ENCODE peak calls at places on chromosomes 2 and 18, in four cellular contexts. K is breast epithelium, E is ovary, I is tibial nerve. P is an unnamed sample.

GRCh38 chr2:57368190-57368589 is 678.4 kb upstream of the VRK2 start:
- DNase-seq in I (no peak), K (no peak), E (no peak), P (no peak)

GRCh38 chr2:201618744-201619654 is 24.3 kb downstream of the TMEM237 start:
- DNase-seq in K (peak), I (peak), E (peak), P (peak)

GRCh38 chr2:36192978-36193377 is 162.6 kb upstream of the CRIM1 start:
- DNase-seq in K (no peak), I (no peak), E (no peak), P (no peak)

GRCh38 chr2:232417489-232417888 is 10.8 kb downstream of the ALPG start:
- DNase-seq in I (no peak), E (no peak), K (no peak), P (no peak)

GRCh38 chr2:66865161-66865560 is 430.2 kb downstream of the MEIS1 start:
- DNase-seq in K (no peak), E (no peak), I (no peak), P (no peak)

GRCh38 chr2:112730182-112730581 is 9.4 kb downstream of the NT5DC4 start:
- DNase-seq in I (no peak), E (no peak), K (no peak), P (no peak)

GRCh38 chr2:95234806-95235205 is 27.5 kb downstream of the ZNF892 start:
- DNase-seq in E (no peak), K (no peak), I (no peak), P (no peak)

GRCh38 chr2:221444106-221444505 is 128.0 kb downstream of the EPHA4 start:
- DNase-seq in K (no peak), I (no peak), E (no peak), P (peak)

GRCh38 chr18:58942486-58942885 is 77.8 kb downstream of the ZNF532 start:
- DNase-seq in E (no peak), I (no peak), K (no peak), P (no peak)

GRCh38 chr18:73688851-73689659 is 458.6 kb downstream of the FBXO15 start:
- DNase-seq in I (no peak), K (no peak), E (no peak), P (no peak)

GRCh38 chr18:36309436-36310391 is 12.2 kb downstream of the FHOD3 start:
- DNase-seq in K (peak), E (peak), I (no peak), P (no peak)

GRCh38 chr2:30527411-30527810 is 80.4 kb downstream of the LCLAT1 start:
- DNase-seq in K (no peak), E (no peak), I (no peak), P (no peak)

GRCh38 chr18:76450912-76451421 is 44.1 kb downstream of the ZNF516 start:
- DNase-seq in I (no peak), E (peak), K (peak), P (peak)

GRCh38 chr2:116877274-116877673 is 937.2 kb upstream of the DDX18 start:
- DNase-seq in E (no peak), K (no peak), I (no peak), P (no peak)

GRCh38 chr2:49240608-49241007 is 86.3 kb upstream of the FSHR start:
- DNase-seq in I (no peak), E (no peak), K (no peak), P (no peak)

DNA sequence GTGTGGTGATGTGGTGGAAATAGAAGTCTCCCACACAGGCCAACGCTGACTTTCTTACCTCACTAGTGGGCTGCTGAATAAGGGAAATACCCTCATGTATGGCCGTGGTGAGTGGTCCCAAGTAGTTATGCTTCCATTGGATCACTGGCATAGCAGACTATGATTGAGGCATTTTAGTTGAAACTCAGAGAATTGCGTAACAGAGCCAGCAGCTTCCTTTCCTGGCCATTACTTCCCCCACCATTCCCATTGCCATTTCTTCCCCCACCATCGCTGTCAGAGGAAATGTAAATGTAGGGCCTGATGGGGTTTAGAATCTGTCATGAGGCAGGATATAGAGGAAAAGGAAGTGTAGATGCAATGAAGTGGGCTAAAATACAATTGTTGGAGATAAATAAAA is 209.5 kb downstream of the KCNH7 start:
- DNase-seq in E (no peak), I (no peak), K (no peak), P (no peak)
- TF ChIP-seq POLR2A in E (no peak), I (no peak), K (no peak), P (no peak)

DNA sequence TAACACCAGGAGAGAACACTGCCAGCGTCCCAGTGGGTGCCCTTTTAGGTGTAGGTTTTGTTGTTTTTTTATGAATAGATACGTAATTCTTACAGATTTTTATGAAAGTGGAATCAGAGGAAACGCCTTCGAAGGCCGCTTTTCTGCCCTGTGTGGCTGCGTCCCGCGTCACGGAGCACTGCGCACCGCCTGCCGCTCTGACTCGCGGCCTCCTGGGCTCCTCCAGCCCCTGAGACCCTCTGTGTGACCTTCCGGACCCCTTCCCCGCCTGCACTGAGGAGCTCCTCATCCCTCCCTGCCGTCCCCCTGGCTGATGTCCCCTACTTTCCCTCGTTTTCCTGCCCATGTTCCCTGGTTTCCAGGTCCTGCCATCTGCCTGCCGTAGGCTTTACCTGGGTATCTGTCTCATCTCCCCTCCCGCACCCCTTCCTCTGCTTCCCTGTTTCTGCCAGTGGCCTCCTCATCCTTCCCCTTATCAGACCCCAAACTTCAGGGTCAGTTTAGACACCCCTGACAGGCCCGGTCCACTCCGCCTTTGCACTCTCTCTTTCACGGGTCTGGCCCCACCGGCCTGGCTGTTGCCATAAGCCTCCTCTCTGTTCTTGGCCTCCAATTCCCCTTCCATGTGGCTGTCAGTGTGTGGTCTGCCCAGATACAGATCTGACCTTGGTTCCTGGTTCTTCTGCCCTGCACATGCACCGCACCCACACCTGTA is 32.7 kb downstream of the PDIA6 start:
- DNase-seq in I (no peak), E (no peak), K (no peak), P (no peak)
- TF ChIP-seq POLR2A in I (no peak), E (no peak), K (no peak), P (no peak)

DNA sequence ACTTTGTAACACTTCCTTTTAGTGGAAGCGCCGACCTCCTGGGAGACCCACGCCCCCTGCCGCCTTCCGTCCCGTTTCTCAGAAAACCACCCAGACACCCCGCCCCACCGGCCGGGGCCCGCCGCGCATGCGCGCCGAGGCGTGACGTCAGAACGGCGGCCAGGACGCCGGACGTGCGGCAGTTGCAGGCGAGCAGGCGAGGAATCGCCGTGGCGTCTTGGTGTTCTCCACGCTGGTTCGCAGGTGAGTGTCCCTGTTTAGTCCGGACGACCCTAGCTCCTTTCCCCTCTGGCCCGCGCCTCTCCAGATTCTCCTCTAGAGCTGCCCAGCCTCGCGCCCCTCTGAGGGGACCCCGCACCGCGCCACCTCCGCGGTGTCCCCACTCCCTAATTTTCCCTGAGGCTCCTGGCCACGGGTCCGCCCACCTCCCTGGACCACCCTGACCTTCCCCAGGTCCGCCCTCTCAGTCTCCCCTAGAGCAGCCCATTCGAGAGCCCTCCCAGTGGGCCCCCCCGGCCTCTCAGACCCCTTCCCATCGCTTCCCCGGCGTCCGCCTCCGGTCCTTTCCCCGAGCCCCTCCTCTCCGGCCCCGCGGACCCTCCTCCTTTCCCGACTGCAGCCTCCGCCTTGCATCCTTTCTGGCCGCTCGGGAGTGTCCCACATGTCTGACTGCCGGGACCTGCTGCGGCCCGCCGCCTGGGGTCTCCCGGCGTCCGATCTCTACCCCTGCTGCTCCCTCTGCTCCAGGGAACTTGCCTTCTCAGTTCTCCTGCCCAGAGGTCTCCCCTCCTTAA is at the start of gene PLEKHB2:
- DNase-seq in E (peak), I (peak), K (peak), P (peak)
- TF ChIP-seq POLR2A in E (peak), I (peak), K (peak), P (peak)

DNA sequence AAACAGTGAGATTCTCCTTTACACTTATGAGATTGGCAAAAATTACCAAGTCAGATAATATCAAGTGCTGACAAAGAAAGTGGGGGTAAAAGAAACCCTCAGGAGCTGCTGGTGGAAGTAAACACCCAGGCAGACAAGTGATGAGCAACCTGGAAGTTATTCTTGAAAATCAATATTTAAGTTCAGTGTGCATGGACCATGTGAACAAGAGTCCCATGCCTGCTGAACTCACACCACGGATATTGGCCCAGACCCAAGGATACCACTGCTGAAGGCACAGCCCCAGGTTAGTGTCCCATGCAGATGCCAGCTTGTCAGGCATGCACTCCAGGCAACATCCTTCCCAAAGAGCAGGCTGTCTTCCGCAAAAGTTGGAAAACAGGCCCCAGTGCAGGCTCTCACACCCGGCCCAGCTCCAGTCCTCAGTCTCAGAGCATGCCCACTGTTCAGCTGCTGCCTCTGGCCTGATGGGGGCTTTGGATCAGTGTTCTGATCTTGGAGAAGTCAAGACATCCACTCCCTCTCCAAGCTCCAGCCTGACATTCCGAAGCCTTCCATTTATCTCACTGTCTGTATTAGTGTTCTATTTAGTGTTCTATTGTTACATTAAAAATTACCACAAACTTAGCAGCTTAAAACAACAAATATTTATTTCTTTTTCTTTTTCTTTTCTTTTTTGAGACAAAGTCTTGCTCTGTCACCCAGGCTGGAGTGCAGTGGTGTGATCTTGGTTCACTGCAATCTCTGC is 70.0 kb downstream of the HS1BP3 start:
- DNase-seq in I (no peak), E (no peak), K (no peak), P (no peak)
- TF ChIP-seq POLR2A in I (no peak), E (no peak), K (no peak), P (no peak)

GRCh38 chr2:20137131-20137571 is 85.7 kb upstream of the LAPTM4A start:
- DNase-seq in K (no peak), E (peak), I (no peak), P (no peak)
- TF ChIP-seq POLR2A in K (no peak), E (no peak), I (no peak), P (no peak)

GRCh38 chr2:213752575-213752974 is 468.3 kb downstream of the SPAG16 start:
- DNase-seq in K (no peak), E (no peak), I (no peak), P (no peak)

DNA sequence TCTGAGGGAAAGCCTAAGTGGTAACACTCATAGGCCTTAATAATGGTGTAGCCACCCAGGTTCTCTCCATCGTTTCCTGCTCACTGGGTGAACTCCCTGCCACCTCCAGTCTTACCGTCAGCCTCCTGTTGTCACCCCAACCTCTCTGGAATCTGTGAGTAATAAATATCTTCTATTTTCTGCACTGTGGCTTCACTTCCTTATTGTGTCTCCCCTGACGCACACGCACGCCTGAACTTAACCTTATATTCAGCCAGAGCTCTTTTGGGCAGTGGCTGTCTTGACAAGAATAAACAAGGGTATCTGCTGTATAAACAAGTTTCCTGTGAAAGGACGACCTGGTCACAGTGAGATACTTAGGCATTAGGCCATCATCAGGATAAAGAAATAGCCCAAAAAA is 467.2 kb downstream of the SPAG16 start:
- DNase-seq in K (no peak), E (no peak), I (no peak), P (no peak)
- TF ChIP-seq POLR2A in K (no peak), E (no peak), I (no peak), P (no peak)